ENCODE peak calls at places on chromosome 20, in nine cellular contexts. L is renal cortical epithelial cell, G is esophagus muscularis mucosa, N is keratinocyte, U is A172, S is putamen, K is skeletal muscle cell, E is posterior cingulate gyrus, A is fibroblast of pulmonary artery. R is an unnamed sample.

GRCh38 chr20:25177890-25178321 is 17.6 kb upstream of the ENTPD6 start:
- DNase-seq in A (peak), S (no peak), L (no peak), U (peak), K (no peak), E (no peak), G (no peak), N (no peak), R (no peak)

GRCh38 chr20:46388945-46389344 is 17.5 kb downstream of the ELMO2 start:
- DNase-seq in L (no peak), S (no peak), A (no peak), G (no peak), U (no peak), N (no peak), K (no peak), E (no peak), R (no peak)

GRCh38 chr20:57957397-57958049 is 247.7 kb upstream of the PMEPA1 start:
- DNase-seq in G (no peak), S (no peak), A (no peak), N (no peak), E (no peak), K (no peak), L (peak), U (peak), R (no peak)

GRCh38 chr20:62419759-62420158 is 7.6 kb downstream of the RBBP8NL start:
- DNase-seq in L (no peak), G (no peak), E (no peak), K (no peak), N (no peak), S (no peak), A (no peak), U (no peak), R (no peak)

GRCh38 chr20:40506567-40506966 is 182.5 kb downstream of the MAFB start:
- DNase-seq in E (peak), G (peak), S (peak), N (peak), U (peak), L (peak), A (peak), K (peak), R (peak)

GRCh38 chr20:63594043-63594561 is 20.1 kb upstream of the HELZ2 start:
- DNase-seq in L (no peak), S (no peak), G (no peak), K (no peak), U (peak), A (peak), E (no peak), N (no peak), R (no peak)

GRCh38 chr20:51752343-51752951 is 15.7 kb downstream of the ATP9A start:
- DNase-seq in E (no peak), S (no peak), G (no peak), A (peak), U (peak), N (no peak), L (peak), K (no peak), R (peak)

GRCh38 chr20:2986466-2986865 is 57.0 kb upstream of the GNRH2 start:
- DNase-seq in S (no peak), U (no peak), N (no peak), K (peak), E (no peak), A (peak), L (peak), G (no peak), R (peak)

GRCh38 chr20:62470459-62470858 is 5.3 kb downstream of the GATA5 start:
- DNase-seq in A (no peak), N (no peak), S (no peak), L (no peak), K (no peak), E (no peak), U (no peak), G (no peak), R (no peak)